ENCODE peak calls at places on chromosomes 6 and 20, in five cellular contexts. I is neural progenitor cell, E is HCT116, S is PC-3, T is MM.1S. U is an unnamed sample.

GRCh38 chr20:33995053-33995816 is 1.5 kb downstream of the RALY start:
- DNase-seq in I (peak; percentile 22), E (no peak), S (no peak), T (no peak), U (peak; percentile 60)

GRCh38 chr20:20743511-20744169 is 31.2 kb upstream of the RALGAPA2 start:
- DNase-seq in I (peak; percentile 83), E (no peak), S (no peak), T (no peak), U (no peak)

GRCh38 chr20:35562541-35563110 is 20.7 kb downstream of the ERGIC3 start:
- DNase-seq in I (no peak), E (no peak), S (no peak), T (no peak), U (no peak)

GRCh38 chr6:161154796-161155335 is 119.0 kb downstream of the AGPAT4 start:
- DNase-seq in I (no peak), E (no peak), S (no peak), T (no peak), U (no peak)

GRCh38 chr20:57705103-57705899 is 4.5 kb downstream of the PMEPA1 start:
- DNase-seq in I (peak; percentile 30), E (no peak), S (no peak), T (peak; percentile 3), U (no peak)

GRCh38 chr20:40414843-40415615 is 274.0 kb downstream of the MAFB start:
- DNase-seq in I (no peak), E (no peak), S (peak; percentile 7), T (no peak), U (no peak)

GRCh38 chr6:56361812-56362211 is 114.4 kb upstream of the COL21A1 start:
- DNase-seq in I (no peak), E (no peak), S (peak; percentile 12), T (no peak), U (no peak)

GRCh38 chr6:36897629-36898028 is 11.9 kb downstream of the C6orf89 start:
- DNase-seq in I (peak; percentile 30), E (no peak), S (peak; percentile 62), T (no peak), U (peak; percentile 39)

GRCh38 chr6:28488916-28489365 is 26.7 kb downstream of the GPX6 start:
- DNase-seq in I (peak; percentile 70), E (peak; percentile 72), S (peak; percentile 69), T (peak; percentile 21), U (peak; percentile 65)

GRCh38 chr6:54198134-54198533 is 86.9 kb downstream of the MLIP start:
- DNase-seq in I (no peak), E (no peak), S (no peak), T (no peak), U (no peak)

GRCh38 chr6:154318711-154319110 is 37.9 kb downstream of the IPCEF1 start:
- DNase-seq in I (no peak), E (no peak), S (no peak), T (no peak), U (peak; percentile 51)

GRCh38 chr20:57398231-57398821 is 7.1 kb downstream of the RBM38 start:
- DNase-seq in I (no peak), E (no peak), S (no peak), T (peak; percentile 98), U (no peak)

GRCh38 chr20:1536893-1537730 is 20.4 kb downstream of the SIRPD start:
- DNase-seq in I (no peak), E (no peak), S (no peak), T (no peak), U (no peak)

GRCh38 chr6:145738265-145738664 is 2.9 kb upstream of the EPM2A start:
- DNase-seq in I (no peak), E (no peak), S (no peak), T (no peak), U (no peak)

GRCh38 chr6:137246164-137246563 is 27.0 kb upstream of the IFNGR1 start:
- DNase-seq in I (no peak), E (no peak), S (no peak), T (no peak), U (no peak)

GRCh38 chr6:145631374-145631773 is 103.9 kb downstream of the EPM2A start:
- DNase-seq in I (no peak), E (no peak), S (no peak), T (no peak), U (no peak)

GRCh38 chr6:75207211-75207984 is 1.5 kb upstream of the COL12A1 start:
- DNase-seq in I (peak; percentile 60), E (no peak), S (no peak), T (no peak), U (peak; percentile 73)

GRCh38 chr6:128870751-128871150 is 12.2 kb upstream of the LAMA2 start:
- DNase-seq in I (no peak), E (no peak), S (no peak), T (no peak), U (no peak)

GRCh38 chr20:50416930-50417329 is 93.3 kb upstream of the PTPN1 start:
- DNase-seq in I (no peak), E (no peak), S (no peak), T (no peak), U (no peak)

GRCh38 chr6:42369568-42369967 is 82.2 kb downstream of the TRERF1 start:
- DNase-seq in I (no peak), E (no peak), S (peak; percentile 66), T (peak; percentile 37), U (no peak)

GRCh38 chr20:21237956-21238355 is 65.2 kb upstream of the XRN2 start:
- DNase-seq in I (no peak), E (no peak), S (peak; percentile 67), T (no peak), U (peak; percentile 33)

GRCh38 chr20:37275125-37275524 is 13.5 kb upstream of the GHRH start:
- DNase-seq in I (no peak), E (no peak), S (no peak), T (no peak), U (no peak)

GRCh38 chr6:134557509-134557908 is 239.6 kb upstream of the SGK1 start:
- DNase-seq in I (no peak), E (no peak), S (no peak), T (no peak), U (no peak)

GRCh38 chr20:25242231-25242630 is 5.7 kb upstream of the PYGB start:
- DNase-seq in I (no peak), E (no peak), S (no peak), T (no peak), U (no peak)

GRCh38 chr20:25464501-25465204 is 57.2 kb downstream of the GINS1 start:
- DNase-seq in I (no peak), E (no peak), S (no peak), T (no peak), U (peak; percentile 7)

GRCh38 chr6:10412165-10412947 is 2.5 kb downstream of the TFAP2A start:
- DNase-seq in I (peak; percentile 73), E (no peak), S (peak; percentile 84), T (peak; percentile 75), U (peak; percentile 86)

GRCh38 chr6:40011844-40012243 is 77.6 kb upstream of the MOCS1 start:
- DNase-seq in I (no peak), E (no peak), S (no peak), T (no peak), U (no peak)

GRCh38 chr6:34169897-34170296 is 24.0 kb upstream of the GRM4 start:
- DNase-seq in I (no peak), E (no peak), S (no peak), T (no peak), U (no peak)

GRCh38 chr20:1696521-1697209 is 39.1 kb upstream of the SIRPG start:
- DNase-seq in I (no peak), E (no peak), S (no peak), T (no peak), U (no peak)

GRCh38 chr6:4374231-4374630 is 238.9 kb upstream of the ECI2 start:
- DNase-seq in I (peak; percentile 45), E (no peak), S (no peak), T (no peak), U (no peak)

GRCh38 chr6:31822038-31822821 is 5.3 kb upstream of the HSPA1B start:
- DNase-seq in I (peak; percentile 67), E (no peak), S (peak; percentile 92), T (peak; percentile 86), U (peak; percentile 90)

GRCh38 chr20:43388267-43389081 is 69.2 kb upstream of the SRSF6 start:
- DNase-seq in I (no peak), E (no peak), S (no peak), T (no peak), U (peak; percentile 96)

GRCh38 chr20:25328954-25329498 is 61.6 kb downstream of the ABHD12 start:
- DNase-seq in I (no peak), E (no peak), S (no peak), T (no peak), U (no peak)

GRCh38 chr20:52972190-52972937 is at the start of gene TSHZ2:
- DNase-seq in I (peak; percentile 72), E (no peak), S (no peak), T (peak; percentile 11), U (peak; percentile 83)
- TF ChIP-seq EZH2 in I (no peak), E (no peak), S (no peak), T (no peak), U (no peak)

GRCh38 chr6:12911387-12911960 is 194.9 kb downstream of the PHACTR1 start:
- DNase-seq in I (peak; percentile 23), E (no peak), S (peak; percentile 51), T (peak; percentile 48), U (peak; percentile 68)
- TF ChIP-seq EZH2phosphoT487 in I (no peak), E (no peak), S (no peak), T (no peak), U (no peak)

GRCh38 chr6:165804331-165805066 is 141.5 kb upstream of the PDE10A start:
- DNase-seq in I (peak; percentile 39), E (no peak), S (no peak), T (no peak), U (peak; percentile 11)
- TF ChIP-seq EZH2 in I (peak; percentile 57), E (no peak), S (no peak), T (no peak), U (no peak)

DNA sequence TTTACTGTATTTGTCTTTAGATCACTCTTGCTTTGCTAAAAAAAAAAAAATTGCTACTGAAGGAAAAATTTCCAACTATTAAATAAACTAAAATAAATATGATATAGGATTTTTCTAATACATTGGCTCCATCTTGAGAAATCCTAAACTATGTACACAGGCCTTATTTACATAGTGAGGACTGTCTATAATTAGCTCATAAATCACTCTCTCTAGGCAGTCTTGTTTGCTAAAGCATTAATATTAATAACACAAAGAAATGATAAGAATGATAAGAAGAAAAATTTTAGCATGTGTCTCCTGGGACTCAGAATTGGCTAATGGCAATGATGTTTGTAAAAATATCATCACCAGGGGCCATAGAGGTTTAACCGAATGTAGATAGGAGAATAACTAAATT is 13.3 kb upstream of the CRYBG1 start:
- DNase-seq in I (no peak), E (no peak), S (no peak), T (no peak), U (no peak)
- TF ChIP-seq EZH2phosphoT487 in I (no peak), E (no peak), S (no peak), T (no peak), U (no peak)

GRCh38 chr6:6003334-6004146 is 3.2 kb downstream of the NRN1 start:
- DNase-seq in I (peak; percentile 85), E (no peak), S (no peak), T (peak; percentile 63), U (peak; percentile 77)

GRCh38 chr6:6004147-6004995 is 2.4 kb downstream of the NRN1 start:
- DNase-seq in I (peak; percentile 67), E (no peak), S (no peak), T (no peak), U (peak; percentile 61)

GRCh38 chr6:6001443-6001842 is 5.3 kb downstream of the NRN1 start:
- DNase-seq in I (no peak), E (no peak), S (no peak), T (no peak), U (peak; percentile 20)

GRCh38 chr6:6002809-6003333 is 3.9 kb downstream of the NRN1 start:
- DNase-seq in I (peak; percentile 34), E (no peak), S (no peak), T (no peak), U (no peak)

GRCh38 chr6:6002005-6002808 is 4.5 kb downstream of the NRN1 start:
- DNase-seq in I (peak; percentile 68), E (no peak), S (no peak), T (no peak), U (peak; percentile 56)
- TF ChIP-seq EZH2 in I (peak; percentile 95), E (no peak), S (no peak), T (no peak), U (no peak)